ENCODE peak calls at places on chromosomes 4 and X, in eight cellular contexts. One of them, this sample, is unnamed.

GRCh38 chr4:158315706-158316105 is 105.4 kb downstream of the TMEM144 start:
- DNase-seq in cardiac muscle cell: peak
- DNase-seq in thoracic aorta: no peak
- DNase-seq in fibroblast of lung: peak
- DNase-seq in endothelial cell of umbilical vein: peak
- DNase-seq in endodermal cell: no peak
- DNase-seq in mammary epithelial cell: no peak
- DNase-seq in adrenal gland: no peak
- DNase-seq in this sample: no peak

GRCh38 chr4:86593726-86594558 is at the start of gene PTPN13:
- DNase-seq in thoracic aorta: peak
- DNase-seq in fibroblast of lung: peak
- DNase-seq in endothelial cell of umbilical vein: peak
- DNase-seq in cardiac muscle cell: peak
- DNase-seq in endodermal cell: peak
- DNase-seq in adrenal gland: peak
- DNase-seq in mammary epithelial cell: peak
- DNase-seq in this sample: peak

GRCh38 chrX:14124562-14124961 is 94.9 kb upstream of the GEMIN8 start:
- DNase-seq in thoracic aorta: no peak
- DNase-seq in adrenal gland: no peak
- DNase-seq in mammary epithelial cell: no peak
- DNase-seq in endodermal cell: no peak
- DNase-seq in cardiac muscle cell: no peak
- DNase-seq in fibroblast of lung: no peak
- DNase-seq in endothelial cell of umbilical vein: no peak
- DNase-seq in this sample: no peak

GRCh38 chr4:73856518-73856917 is 3.4 kb downstream of the PF4V1 start:
- DNase-seq in thoracic aorta: no peak
- DNase-seq in fibroblast of lung: peak
- DNase-seq in endodermal cell: no peak
- DNase-seq in adrenal gland: no peak
- DNase-seq in mammary epithelial cell: no peak
- DNase-seq in endothelial cell of umbilical vein: peak
- DNase-seq in cardiac muscle cell: peak
- DNase-seq in this sample: no peak

GRCh38 chr4:109945056-109945455 is 32.4 kb downstream of the EGF start:
- DNase-seq in endodermal cell: no peak
- DNase-seq in adrenal gland: peak
- DNase-seq in mammary epithelial cell: peak
- DNase-seq in thoracic aorta: no peak
- DNase-seq in fibroblast of lung: no peak
- DNase-seq in endothelial cell of umbilical vein: no peak
- DNase-seq in cardiac muscle cell: no peak
- DNase-seq in this sample: peak

GRCh38 chrX:20418379-20418778 is 151.7 kb upstream of the RPS6KA3 start:
- DNase-seq in endothelial cell of umbilical vein: no peak
- DNase-seq in cardiac muscle cell: no peak
- DNase-seq in fibroblast of lung: no peak
- DNase-seq in mammary epithelial cell: no peak
- DNase-seq in adrenal gland: no peak
- DNase-seq in endodermal cell: no peak
- DNase-seq in thoracic aorta: no peak
- DNase-seq in this sample: no peak

GRCh38 chr4:11313157-11313943 is 115.3 kb downstream of the HS3ST1 start:
- DNase-seq in mammary epithelial cell: no peak
- DNase-seq in endodermal cell: no peak
- DNase-seq in cardiac muscle cell: no peak
- DNase-seq in thoracic aorta: no peak
- DNase-seq in endothelial cell of umbilical vein: no peak
- DNase-seq in adrenal gland: no peak
- DNase-seq in fibroblast of lung: no peak
- DNase-seq in this sample: peak

GRCh38 chr4:10872833-10873517 is 188.4 kb upstream of the CLNK start:
- DNase-seq in fibroblast of lung: peak
- DNase-seq in cardiac muscle cell: peak
- DNase-seq in thoracic aorta: no peak
- DNase-seq in endothelial cell of umbilical vein: no peak
- DNase-seq in mammary epithelial cell: no peak
- DNase-seq in adrenal gland: no peak
- DNase-seq in endodermal cell: no peak
- DNase-seq in this sample: no peak

GRCh38 chr4:83207497-83208105 is 77.0 kb downstream of the COQ2 start:
- DNase-seq in fibroblast of lung: peak
- DNase-seq in cardiac muscle cell: peak
- DNase-seq in adrenal gland: no peak
- DNase-seq in mammary epithelial cell: peak
- DNase-seq in thoracic aorta: no peak
- DNase-seq in endodermal cell: no peak
- DNase-seq in endothelial cell of umbilical vein: peak
- DNase-seq in this sample: peak

GRCh38 chrX:7921750-7922149 is 5.5 kb downstream of the PNPLA4 start:
- DNase-seq in cardiac muscle cell: no peak
- DNase-seq in thoracic aorta: no peak
- DNase-seq in endothelial cell of umbilical vein: no peak
- DNase-seq in mammary epithelial cell: no peak
- DNase-seq in endodermal cell: no peak
- DNase-seq in adrenal gland: no peak
- DNase-seq in fibroblast of lung: no peak
- DNase-seq in this sample: no peak

GRCh38 chr4:7324651-7325121 is 110.0 kb downstream of the PSAPL1 start:
- DNase-seq in endodermal cell: peak
- DNase-seq in adrenal gland: no peak
- DNase-seq in fibroblast of lung: no peak
- DNase-seq in mammary epithelial cell: no peak
- DNase-seq in thoracic aorta: no peak
- DNase-seq in endothelial cell of umbilical vein: no peak
- DNase-seq in cardiac muscle cell: no peak
- DNase-seq in this sample: no peak

GRCh38 chrX:3066555-3066954 is 25.3 kb downstream of the ARSF start:
- DNase-seq in cardiac muscle cell: peak
- DNase-seq in fibroblast of lung: no peak
- DNase-seq in thoracic aorta: no peak
- DNase-seq in endodermal cell: no peak
- DNase-seq in mammary epithelial cell: peak
- DNase-seq in endothelial cell of umbilical vein: no peak
- DNase-seq in adrenal gland: peak
- DNase-seq in this sample: peak

GRCh38 chr4:149077142-149077541 is 634.9 kb upstream of the NR3C2 start:
- DNase-seq in endodermal cell: no peak
- DNase-seq in endothelial cell of umbilical vein: no peak
- DNase-seq in mammary epithelial cell: no peak
- DNase-seq in cardiac muscle cell: no peak
- DNase-seq in adrenal gland: no peak
- DNase-seq in thoracic aorta: no peak
- DNase-seq in fibroblast of lung: no peak
- DNase-seq in this sample: no peak

GRCh38 chr4:4762909-4763814 is 96.3 kb upstream of the MSX1 start:
- DNase-seq in endothelial cell of umbilical vein: no peak
- DNase-seq in adrenal gland: no peak
- DNase-seq in fibroblast of lung: peak
- DNase-seq in cardiac muscle cell: peak
- DNase-seq in mammary epithelial cell: peak
- DNase-seq in endodermal cell: peak
- DNase-seq in thoracic aorta: no peak
- DNase-seq in this sample: peak

GRCh38 chrX:8272846-8273245 is 101.8 kb upstream of the VCX2 start:
- DNase-seq in adrenal gland: no peak
- DNase-seq in cardiac muscle cell: peak
- DNase-seq in thoracic aorta: no peak
- DNase-seq in fibroblast of lung: peak
- DNase-seq in endodermal cell: no peak
- DNase-seq in endothelial cell of umbilical vein: no peak
- DNase-seq in mammary epithelial cell: no peak
- DNase-seq in this sample: no peak

GRCh38 chr4:7421356-7422097 is 13.2 kb downstream of the PSAPL1 start:
- DNase-seq in endothelial cell of umbilical vein: no peak
- DNase-seq in thoracic aorta: no peak
- DNase-seq in mammary epithelial cell: no peak
- DNase-seq in endodermal cell: peak
- DNase-seq in fibroblast of lung: no peak
- DNase-seq in adrenal gland: peak
- DNase-seq in cardiac muscle cell: no peak
- DNase-seq in this sample: no peak

GRCh38 chrX:13440166-13440565 is 120.3 kb upstream of the ATXN3L start:
- DNase-seq in endodermal cell: no peak
- DNase-seq in mammary epithelial cell: no peak
- DNase-seq in cardiac muscle cell: no peak
- DNase-seq in adrenal gland: no peak
- DNase-seq in fibroblast of lung: peak
- DNase-seq in endothelial cell of umbilical vein: no peak
- DNase-seq in thoracic aorta: no peak
- DNase-seq in this sample: no peak

DNA sequence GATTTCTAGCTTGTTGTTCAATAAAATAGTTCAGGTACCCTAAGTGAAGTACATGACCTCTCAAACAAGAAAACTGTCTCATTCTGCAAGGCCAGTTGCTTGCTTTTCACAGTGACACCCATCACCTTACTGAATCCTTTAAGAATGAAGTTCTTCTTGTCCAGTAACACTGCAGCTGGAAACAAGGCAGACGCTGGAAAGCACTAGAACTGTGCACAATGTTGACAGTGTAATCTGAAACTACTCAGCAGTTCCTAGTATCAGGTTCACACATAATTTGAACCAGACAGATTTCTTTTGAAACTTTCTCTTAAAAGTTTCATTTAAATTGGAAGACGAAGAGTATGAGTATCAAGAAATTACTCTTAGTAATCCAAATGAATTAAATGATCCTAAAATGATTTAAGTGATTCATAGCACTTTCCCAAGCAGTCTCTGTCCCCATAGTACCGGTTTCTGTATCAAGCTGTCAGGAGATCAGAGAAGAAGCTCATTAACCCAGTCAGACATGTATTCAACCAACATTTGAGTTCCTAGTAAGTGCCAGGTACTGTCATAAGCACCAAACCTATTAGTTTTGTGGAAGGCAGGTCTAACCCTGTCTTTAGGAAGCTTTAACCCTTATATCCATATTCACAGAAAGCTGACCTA is 63.5 kb downstream of the PALLD start:
- DNase-seq in fibroblast of lung: peak
- DNase-seq in mammary epithelial cell: peak
- DNase-seq in adrenal gland: no peak
- DNase-seq in endodermal cell: no peak
- DNase-seq in thoracic aorta: no peak
- DNase-seq in endothelial cell of umbilical vein: peak
- DNase-seq in cardiac muscle cell: no peak
- DNase-seq in this sample: peak
- H3K27ac ChIP-seq in fibroblast of lung: no peak
- H3K27ac ChIP-seq in mammary epithelial cell: no peak
- H3K27ac ChIP-seq in adrenal gland: no peak
- H3K27ac ChIP-seq in endodermal cell: no peak
- H3K27ac ChIP-seq in thoracic aorta: no peak
- H3K27ac ChIP-seq in endothelial cell of umbilical vein: no peak
- H3K27ac ChIP-seq in cardiac muscle cell: peak
- H3K27ac ChIP-seq in this sample: peak

GRCh38 chr4:128427832-128428366 is 140.3 kb upstream of the PGRMC2 start:
- DNase-seq in mammary epithelial cell: peak
- DNase-seq in fibroblast of lung: peak
- DNase-seq in adrenal gland: peak
- DNase-seq in endothelial cell of umbilical vein: peak
- DNase-seq in thoracic aorta: no peak
- DNase-seq in endodermal cell: peak
- DNase-seq in cardiac muscle cell: peak
- DNase-seq in this sample: peak
- TF ChIP-seq CTCF in mammary epithelial cell: peak
- TF ChIP-seq CTCF in fibroblast of lung: peak
- TF ChIP-seq CTCF in adrenal gland: peak
- TF ChIP-seq CTCF in endothelial cell of umbilical vein: peak
- TF ChIP-seq CTCF in thoracic aorta: peak
- TF ChIP-seq CTCF in endodermal cell: peak
- TF ChIP-seq CTCF in cardiac muscle cell: peak
- TF ChIP-seq CTCF in this sample: peak

GRCh38 chrX:39758791-39759525 is 338.8 kb downstream of the BCOR start:
- DNase-seq in fibroblast of lung: no peak
- DNase-seq in thoracic aorta: no peak
- DNase-seq in adrenal gland: no peak
- DNase-seq in endodermal cell: no peak
- DNase-seq in mammary epithelial cell: no peak
- DNase-seq in cardiac muscle cell: no peak
- DNase-seq in endothelial cell of umbilical vein: no peak
- DNase-seq in this sample: no peak
- H3K27ac ChIP-seq in fibroblast of lung: no peak
- H3K27ac ChIP-seq in thoracic aorta: peak
- H3K27ac ChIP-seq in adrenal gland: no peak
- H3K27ac ChIP-seq in endodermal cell: no peak
- H3K27ac ChIP-seq in mammary epithelial cell: no peak
- H3K27ac ChIP-seq in cardiac muscle cell: no peak
- H3K27ac ChIP-seq in endothelial cell of umbilical vein: peak
- H3K27ac ChIP-seq in this sample: no peak

GRCh38 chr4:96170198-96170597 is 330.3 kb downstream of the PDHA2 start:
- DNase-seq in thoracic aorta: no peak
- DNase-seq in fibroblast of lung: no peak
- DNase-seq in endothelial cell of umbilical vein: no peak
- DNase-seq in endodermal cell: peak
- DNase-seq in cardiac muscle cell: no peak
- DNase-seq in mammary epithelial cell: no peak
- DNase-seq in adrenal gland: no peak
- DNase-seq in this sample: no peak
- TF ChIP-seq CTCF in thoracic aorta: no peak
- TF ChIP-seq CTCF in fibroblast of lung: no peak
- TF ChIP-seq CTCF in endothelial cell of umbilical vein: no peak
- TF ChIP-seq CTCF in endodermal cell: peak
- TF ChIP-seq CTCF in cardiac muscle cell: no peak
- TF ChIP-seq CTCF in mammary epithelial cell: peak
- TF ChIP-seq CTCF in adrenal gland: no peak
- TF ChIP-seq CTCF in this sample: peak

GRCh38 chrX:130340271-130340670 is 552 bp downstream of the SLC25A14 start:
- DNase-seq in adrenal gland: no peak
- DNase-seq in endodermal cell: no peak
- DNase-seq in mammary epithelial cell: no peak
- DNase-seq in endothelial cell of umbilical vein: peak
- DNase-seq in thoracic aorta: no peak
- DNase-seq in fibroblast of lung: no peak
- DNase-seq in cardiac muscle cell: no peak
- DNase-seq in this sample: no peak
- H3K27ac ChIP-seq in adrenal gland: no peak
- H3K27ac ChIP-seq in endodermal cell: no peak
- H3K27ac ChIP-seq in mammary epithelial cell: peak
- H3K27ac ChIP-seq in endothelial cell of umbilical vein: peak
- H3K27ac ChIP-seq in thoracic aorta: peak
- H3K27ac ChIP-seq in fibroblast of lung: peak
- H3K27ac ChIP-seq in cardiac muscle cell: peak
- H3K27ac ChIP-seq in this sample: no peak

This sample was measured in foreskin keratinocyte.